ENCODE peak calls at places on chromosomes 3 and 15, in ten cellular contexts. B is GDM1; O is HEK293T; Q is effector CD4-positive, alpha-beta T cell; L is AG04450; D is BJ; X is effector memory CD4-positive, alpha-beta T cell; M is NCI-H460; I is astrocyte of the hippocampus; U is iPS-NIHi11. J is an unnamed sample.

GRCh38 chr3:126472277-126473006 is 3.2 kb downstream of the ZXDC start:
- DNase-seq in U (no peak), I (peak; percentile 82), O (peak; percentile 41), Q (no peak), D (peak; percentile 68), B (peak; percentile 7), X (no peak), M (peak; percentile 85), L (no peak), J (peak; percentile 91)

GRCh38 chr3:73563896-73564582 is 60.7 kb downstream of the PDZRN3 start:
- DNase-seq in B (no peak), O (no peak), X (no peak), L (no peak), D (no peak), M (no peak), I (peak; percentile 77), Q (no peak), U (no peak), J (peak; percentile 51)

GRCh38 chr15:65377105-65377975 is 462 bp downstream of the IGDCC3 start:
- DNase-seq in I (peak; percentile 79), L (no peak), X (no peak), B (no peak), D (no peak), U (peak; percentile 90), Q (no peak), M (no peak), O (peak; percentile 53), J (peak; percentile 62)

GRCh38 chr3:111738790-111739189 is 120.3 kb upstream of the PHLDB2 start:
- DNase-seq in D (no peak), I (no peak), L (no peak), U (no peak), M (no peak), X (no peak), Q (no peak), B (no peak), O (no peak), J (no peak)

GRCh38 chr3:16467368-16467767 is 46.1 kb downstream of the RFTN1 start:
- DNase-seq in I (no peak), L (no peak), X (no peak), B (no peak), D (no peak), Q (peak; percentile 42), U (no peak), O (no peak), M (no peak), J (no peak)

GRCh38 chr3:187958432-187959003 is 195.4 kb upstream of the LPP start:
- DNase-seq in M (no peak), X (peak; percentile 18), B (peak; percentile 69), U (no peak), I (no peak), D (no peak), Q (peak; percentile 18), O (no peak), L (no peak), J (no peak)

GRCh38 chr3:69299344-69299743 is 86.5 kb downstream of the FRMD4B start:
- DNase-seq in L (no peak), Q (no peak), B (no peak), U (no peak), X (no peak), D (no peak), O (no peak), M (no peak), I (no peak), J (no peak)

GRCh38 chr3:31274406-31275024 is 258.2 kb upstream of the STT3B start:
- DNase-seq in I (peak; percentile 50), B (no peak), U (no peak), M (peak; percentile 15), D (no peak), O (no peak), Q (no peak), X (no peak), L (no peak), J (peak; percentile 44)

GRCh38 chr3:44584646-44585501 is at the start of gene ZNF660:
- DNase-seq in O (no peak), M (no peak), L (peak; percentile 34), B (peak; percentile 66), Q (no peak), X (no peak), D (no peak), I (peak; percentile 95), U (peak; percentile 94), J (peak; percentile 84)

GRCh38 chr3:107620534-107620933 is 97.8 kb downstream of the BBX start:
- DNase-seq in B (no peak), U (no peak), X (no peak), Q (no peak), M (no peak), O (no peak), D (no peak), I (no peak), L (no peak), J (no peak)

GRCh38 chr15:48875241-48875640 is 2.7 kb upstream of the EID1 start:
- DNase-seq in Q (no peak), D (no peak), M (no peak), B (no peak), X (no peak), U (no peak), I (no peak), O (no peak), L (no peak), J (no peak)

GRCh38 chr3:42503251-42503924 is 945 bp downstream of the VIPR1 start:
- DNase-seq in X (no peak), B (no peak), Q (no peak), D (no peak), O (no peak), U (no peak), L (no peak), M (no peak), I (no peak), J (no peak)

J was measured in GM03348.